ENCODE peak calls at places on chromosomes 3 and 15, in seven cellular contexts. J, P, S, Z, F, A and N are unnamed samples.

GRCh38 chr3:161674402-161674801 is 177.8 kb downstream of the OTOL1 start:
- DNase-seq in J (no peak), P (no peak), S (no peak), Z (no peak), F (no peak), A (no peak), N (no peak)

GRCh38 chr3:76495216-76495615 is 544.7 kb upstream of the ROBO2 start:
- DNase-seq in J (no peak), P (no peak), S (no peak), Z (no peak), F (no peak), A (no peak), N (no peak)

GRCh38 chr3:49339593-49339946 is 283 bp downstream of the USP4 start:
- DNase-seq in J (peak), P (no peak), S (no peak), Z (peak), F (no peak), A (peak), N (peak)

GRCh38 chr15:69105451-69105985 is 54.9 kb upstream of the GLCE start:
- DNase-seq in J (no peak), P (no peak), S (no peak), Z (no peak), F (no peak), A (no peak), N (no peak)

GRCh38 chr15:76711351-76711827 is 193.8 kb downstream of the SCAPER start:
- DNase-seq in J (no peak), P (no peak), S (no peak), Z (no peak), F (no peak), A (no peak), N (no peak)

GRCh38 chr3:170724599-170724998 is 138.7 kb upstream of the SLC7A14 start:
- DNase-seq in J (no peak), P (no peak), S (peak), Z (no peak), F (no peak), A (no peak), N (no peak)

GRCh38 chr3:132783152-132783551 is 60.9 kb upstream of the NPHP3 start:
- DNase-seq in J (no peak), P (no peak), S (no peak), Z (no peak), F (no peak), A (no peak), N (no peak)

GRCh38 chr15:98923159-98923558 is 84.4 kb downstream of the PGPEP1L start:
- DNase-seq in J (no peak), P (no peak), S (no peak), Z (no peak), F (peak), A (no peak), N (no peak)

GRCh38 chr3:116000315-116000714 is 377.0 kb downstream of the GAP43 start:
- DNase-seq in J (no peak), P (no peak), S (peak), Z (no peak), F (no peak), A (no peak), N (no peak)

GRCh38 chr3:37453393-37454391 is 279.3 kb upstream of the LRRFIP2 start:
- DNase-seq in J (no peak), P (peak), S (no peak), Z (peak), F (peak), A (peak), N (no peak)

GRCh38 chr3:127351775-127352350 is 64.0 kb upstream of the PRR20G start:
- DNase-seq in J (no peak), P (no peak), S (no peak), Z (no peak), F (no peak), A (no peak), N (no peak)

GRCh38 chr15:88036154-88036839 is 220.2 kb downstream of the NTRK3 start:
- DNase-seq in J (no peak), P (peak), S (no peak), Z (no peak), F (no peak), A (no peak), N (no peak)

GRCh38 chr15:61084944-61085367 is 144.1 kb downstream of the RORA start:
- DNase-seq in J (no peak), P (peak), S (peak), Z (no peak), F (no peak), A (peak), N (no peak)

GRCh38 chr15:90481023-90481422 is 48.7 kb upstream of the CRTC3 start:
- DNase-seq in J (no peak), P (peak), S (no peak), Z (no peak), F (no peak), A (no peak), N (no peak)

GRCh38 chr3:59483191-59483590 is 433.4 kb upstream of the CFAP20DC start:
- DNase-seq in J (no peak), P (no peak), S (no peak), Z (no peak), F (no peak), A (no peak), N (no peak)

GRCh38 chr3:98769436-98769835 is 6.3 kb downstream of the ST3GAL6 start:
- DNase-seq in J (no peak), P (no peak), S (no peak), Z (no peak), F (no peak), A (no peak), N (no peak)

GRCh38 chr3:110198717-110199587 is 861.6 kb upstream of the DPPA4 start:
- DNase-seq in J (no peak), P (no peak), S (no peak), Z (no peak), F (no peak), A (no peak), N (no peak)

GRCh38 chr3:130601662-130602061 is 84.7 kb downstream of the COL6A6 start:
- DNase-seq in J (no peak), P (no peak), S (peak), Z (no peak), F (no peak), A (no peak), N (no peak)

GRCh38 chr3:51538115-51538458 is 432 bp upstream of the RAD54L2 start:
- DNase-seq in J (no peak), P (no peak), S (no peak), Z (no peak), F (no peak), A (no peak), N (no peak)

GRCh38 chr15:87873501-87873900 is 383.0 kb downstream of the NTRK3 start:
- DNase-seq in J (no peak), P (no peak), S (no peak), Z (no peak), F (no peak), A (no peak), N (no peak)

GRCh38 chr15:27878841-27879240 is 220.3 kb downstream of the OCA2 start:
- DNase-seq in J (no peak), P (no peak), S (no peak), Z (no peak), F (no peak), A (no peak), N (no peak)

GRCh38 chr3:192494176-192494575 is 233.2 kb downstream of the FGF12 start:
- DNase-seq in J (no peak), P (peak), S (no peak), Z (no peak), F (no peak), A (no peak), N (no peak)